ENCODE peak calls at places on chromosomes 6 and 20, in six cellular contexts. J, M, W, Q, R and H are unnamed samples.
A peak's percentile ranks its signal among the peaks of the same experiment; 100 is the strongest.

GRCh38 chr6:32109114-32109764 is at the start of gene TNXB:
- DNase-seq in M (no peak), J (no peak), W (no peak), Q (no peak), R (no peak), H (no peak)

GRCh38 chr20:63223121-63223825 is 7.3 kb upstream of the YTHDF1 start:
- DNase-seq in Q (peak; percentile 58), J (peak; percentile 30), R (peak; percentile 54), W (no peak), M (peak; percentile 74), H (peak; percentile 62)

GRCh38 chr6:435442-436307 is 44.1 kb downstream of the IRF4 start:
- DNase-seq in M (no peak), J (no peak), Q (no peak), R (no peak), W (no peak), H (no peak)

GRCh38 chr6:74073429-74073828 is 377.4 kb downstream of the CD109 start:
- DNase-seq in J (peak; percentile 90), Q (no peak), R (no peak), W (no peak), M (no peak), H (no peak)

GRCh38 chr6:52929321-52930164 is 20.0 kb upstream of the GSTA3 start:
- DNase-seq in J (peak; percentile 93), R (no peak), W (no peak), M (no peak), Q (peak; percentile 81), H (no peak)

GRCh38 chr6:74936886-74937285 is 269.0 kb downstream of the COL12A1 start:
- DNase-seq in Q (no peak), W (no peak), R (no peak), M (no peak), J (peak; percentile 38), H (peak; percentile 8)

GRCh38 chr6:56637640-56638039 is 5.0 kb downstream of the DST start:
- DNase-seq in W (no peak), M (no peak), J (peak; percentile 80), R (peak; percentile 33), Q (peak; percentile 72), H (peak; percentile 71)

GRCh38 chr6:153698001-153698400 is 341.0 kb upstream of the OPRM1 start:
- DNase-seq in Q (no peak), M (no peak), J (no peak), R (no peak), W (no peak), H (no peak)

GRCh38 chr20:48948612-48949011 is 27.1 kb downstream of the ARFGEF2 start:
- DNase-seq in Q (no peak), J (no peak), M (peak; percentile 35), R (no peak), W (no peak), H (no peak)

GRCh38 chr20:48941467-48941866 is 20.0 kb downstream of the ARFGEF2 start:
- DNase-seq in W (no peak), Q (no peak), R (no peak), M (no peak), J (no peak), H (no peak)

GRCh38 chr20:48942730-48943129 is 21.2 kb downstream of the ARFGEF2 start:
- DNase-seq in Q (no peak), R (no peak), W (no peak), M (no peak), J (no peak), H (no peak)

GRCh38 chr20:48945840-48946514 is 24.5 kb downstream of the ARFGEF2 start:
- DNase-seq in M (no peak), J (peak; percentile 45), Q (peak; percentile 84), W (no peak), R (no peak), H (peak; percentile 58)

DNA sequence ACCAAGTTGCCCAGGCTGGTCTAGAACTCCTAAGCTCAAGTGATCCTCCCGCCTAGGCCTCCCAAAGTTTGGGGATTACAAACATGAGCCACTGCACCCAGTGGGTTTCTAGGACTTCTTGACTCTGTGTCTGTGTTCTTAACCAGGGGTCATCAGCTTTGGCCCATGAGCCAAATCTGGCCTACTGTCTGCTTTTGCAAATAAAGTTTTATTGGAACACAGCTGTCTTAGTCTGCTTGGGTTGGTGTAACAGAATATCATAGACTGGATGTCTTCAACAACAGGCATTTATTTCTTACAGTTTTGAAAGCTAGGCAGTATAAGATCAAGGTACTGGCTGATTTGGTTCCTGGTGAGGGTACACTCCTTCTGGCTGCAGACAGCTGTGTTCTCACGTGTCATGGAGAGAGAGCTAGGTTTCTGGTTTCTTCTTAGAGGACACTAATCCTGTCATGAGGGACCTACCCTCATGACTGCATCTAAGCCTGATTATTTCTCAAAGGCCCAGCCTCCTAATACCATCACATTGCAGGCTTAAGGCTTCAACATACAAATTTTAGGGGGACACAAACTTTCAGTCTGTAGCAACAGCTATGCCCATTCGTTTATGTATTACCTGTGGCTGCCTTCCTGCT is 23.3 kb downstream of the ARFGEF2 start:
- DNase-seq in W (no peak), Q (no peak), M (no peak), R (no peak), J (no peak), H (no peak)
- H4K8ac ChIP-seq in W (no peak overlapping the region), Q (no peak overlapping the region), M (no peak overlapping the region), R (no peak overlapping the region), J (no peak overlapping the region), H (no peak overlapping the region)

GRCh38 chr6:6688951-6689350 is 100.4 kb downstream of the LY86 start:
- DNase-seq in J (no peak), W (no peak), R (no peak), M (no peak), Q (peak; percentile 29), H (no peak)
- H2BK15ac ChIP-seq in J (no peak overlapping the region), W (peak overlapping the region; percentile 96), R (no peak overlapping the region), M (no peak overlapping the region), Q (no peak overlapping the region), H (no peak overlapping the region)

DNA sequence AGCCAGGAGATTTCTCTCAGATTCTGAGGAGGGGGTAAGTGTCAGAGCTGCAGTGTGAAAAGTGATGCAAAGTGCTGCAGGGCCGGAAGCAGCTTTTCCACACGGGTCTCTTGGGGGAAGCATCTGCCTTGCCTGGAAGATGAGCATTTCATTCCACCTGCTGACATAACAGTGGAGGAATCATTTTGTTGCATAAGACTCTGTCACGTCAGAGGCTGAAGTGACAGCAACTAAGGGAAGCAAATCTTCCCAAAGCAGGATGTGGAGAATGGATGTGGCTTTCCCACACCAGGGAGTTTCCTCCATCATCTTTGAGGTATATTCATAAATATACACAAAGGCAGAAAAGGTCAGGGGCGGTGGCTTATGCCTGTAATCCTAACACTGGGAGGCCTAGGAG is 22.9 kb downstream of the DCBLD1 start:
- DNase-seq in M (no peak), J (peak; percentile 95), Q (peak; percentile 83), R (no peak), W (no peak), H (no peak)
- H4K8ac ChIP-seq in M (no peak overlapping the region), J (no peak overlapping the region), Q (no peak overlapping the region), R (no peak overlapping the region), W (no peak overlapping the region), H (no peak overlapping the region)

GRCh38 chr6:114382401-114382800 is 39.6 kb upstream of the HS3ST5 start:
- DNase-seq in Q (no peak), J (no peak), W (no peak), M (no peak), R (no peak), H (no peak)
- H2BK15ac ChIP-seq in Q (no peak overlapping the region), J (no peak overlapping the region), W (no peak overlapping the region), M (no peak overlapping the region), R (no peak overlapping the region), H (no peak overlapping the region)

GRCh38 chr6:108847738-108848115 is 495 bp upstream of the ARMC2 start:
- DNase-seq in W (no peak), M (no peak), R (no peak), J (no peak), Q (no peak), H (no peak)
- H4K8ac ChIP-seq in W (no peak overlapping the region), M (no peak overlapping the region), R (peak overlapping the region; percentile 88), J (peak overlapping the region; percentile 97), Q (peak overlapping the region; percentile 77), H (no peak overlapping the region)

GRCh38 chr6:11710221-11710836 is 68.3 kb downstream of the ADTRP start:
- DNase-seq in M (no peak), W (no peak), R (no peak), J (peak; percentile 43), Q (no peak), H (peak; percentile 16)
- H2BK15ac ChIP-seq in M (no peak overlapping the region), W (no peak overlapping the region), R (peak overlapping the region; percentile 4), J (peak overlapping the region; percentile 93), Q (no peak overlapping the region), H (no peak overlapping the region)

GRCh38 chr6:116370328-116370716 is 425 bp upstream of the DSE start:
- DNase-seq in M (no peak), Q (no peak), R (no peak), W (no peak), J (no peak), H (peak; percentile 90)

GRCh38 chr6:116373300-116373699 is 2.6 kb downstream of the DSE start:
- DNase-seq in Q (peak; percentile 30), W (no peak), R (no peak), M (no peak), J (peak; percentile 28), H (no peak)

GRCh38 chr6:116369540-116370327 is 1.0 kb upstream of the DSE start:
- DNase-seq in Q (no peak), M (no peak), W (no peak), J (no peak), R (no peak), H (no peak)

GRCh38 chr6:116371384-116372209 is 850 bp downstream of the DSE start:
- DNase-seq in M (peak; percentile 84), Q (peak; percentile 94), J (peak; percentile 94), W (peak; percentile 70), R (peak; percentile 71), H (peak; percentile 96)

DNA sequence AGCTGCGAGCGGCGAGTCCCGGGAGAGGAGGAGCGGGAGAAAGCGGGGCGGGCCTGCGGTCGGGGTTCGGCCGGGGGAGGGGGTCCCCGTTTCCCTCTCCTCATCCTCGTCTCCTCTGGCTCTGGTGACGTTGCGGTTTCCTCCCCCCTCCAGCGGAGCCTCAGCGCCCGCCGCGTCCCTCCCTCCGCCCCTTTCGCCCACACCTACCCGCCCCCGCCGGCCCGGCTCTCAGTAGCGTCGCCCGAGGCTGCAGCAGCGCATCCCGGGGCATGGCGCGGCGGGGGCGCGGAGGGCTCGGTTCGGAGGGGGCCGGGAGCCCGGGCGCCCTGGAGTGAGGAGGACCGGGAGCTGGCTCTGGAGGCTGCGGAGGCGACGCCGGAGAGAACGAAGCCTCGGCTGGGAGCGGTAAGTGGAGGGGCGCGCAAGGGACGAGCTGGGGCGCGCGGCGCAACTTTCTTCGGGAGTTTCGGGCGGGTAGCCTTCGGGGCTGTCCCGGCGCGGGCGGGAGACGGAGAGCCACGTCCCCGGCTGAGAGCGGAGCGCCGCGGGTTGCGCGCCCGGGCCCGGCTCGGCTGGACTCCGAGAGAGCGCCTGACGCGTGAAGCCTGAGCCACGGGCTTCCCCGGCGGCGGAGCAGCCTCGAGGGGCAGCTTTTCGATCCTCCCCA is at the start of gene DSE:
- DNase-seq in W (no peak), J (peak; percentile 86), Q (peak; percentile 87), M (peak; percentile 85), R (peak; percentile 73), H (peak; percentile 84)
- H4K8ac ChIP-seq in W (peak within 1 kb of the TSS; percentile 99), J (peak within 1 kb of the TSS; percentile 87), Q (peak within 1 kb of the TSS; percentile 87), M (no peak within 1 kb of the TSS), R (peak within 1 kb of the TSS; percentile 31), H (no peak within 1 kb of the TSS)